ENCODE peak calls at places on chromosome 17, in nine cellular contexts. C is brain microvascular endothelial cell; H is spleen; F is HCT116; A is PC-3; K is thyroid gland; R is prostate gland; L is CD8-positive, alpha-beta T cell; I is heart left ventricle. X is an unnamed sample.

GRCh38 chr17:16269658-16270057 is 52.6 kb downstream of the PIGL start:
- DNase-seq in H (no peak), F (no peak), A (peak; percentile 44), K (no peak), L (no peak), C (peak; percentile 11), R (no peak), I (no peak), X (no peak)

GRCh38 chr17:13792314-13792713 is 190.6 kb upstream of the HS3ST3A1 start:
- DNase-seq in C (peak; percentile 16), F (no peak), A (no peak), L (no peak), H (no peak), K (no peak), I (no peak), R (no peak), X (no peak)

GRCh38 chr17:80252871-80253270 is 7.8 kb upstream of the RNF213 start:
- DNase-seq in A (peak; percentile 83), L (peak; percentile 89), F (peak; percentile 46), C (no peak), K (peak; percentile 72), R (peak; percentile 71), I (peak; percentile 48), H (peak; percentile 94), X (no peak)

GRCh38 chr17:5226940-5227878 is 7.5 kb downstream of the SCIMP start:
- DNase-seq in F (no peak), I (no peak), K (no peak), R (no peak), A (no peak), C (no peak), H (peak; percentile 87), L (peak; percentile 60), X (no peak)

GRCh38 chr17:46193246-46193625 is at the start of gene KANSL1:
- DNase-seq in L (peak; percentile 89), I (peak; percentile 94), H (peak; percentile 99), R (peak; percentile 78), K (peak; percentile 88), C (peak; percentile 68), A (peak; percentile 92), F (peak; percentile 76), X (peak; percentile 97)

GRCh38 chr17:45108595-45109521 is 23.5 kb downstream of the PLCD3 start:
- DNase-seq in I (peak; percentile 45), H (no peak), L (peak; percentile 8), C (no peak), F (no peak), K (peak; percentile 73), A (peak; percentile 39), R (no peak), X (no peak)

GRCh38 chr17:32486701-32487459 is at the start of gene CDK5R1:
- DNase-seq in F (no peak), R (peak; percentile 48), A (peak; percentile 50), L (peak; percentile 76), H (peak; percentile 94), C (no peak), K (peak; percentile 68), I (peak; percentile 72), X (peak; percentile 79)

GRCh38 chr17:42526031-42526444 is 10.0 kb upstream of the NAGLU start:
- DNase-seq in R (no peak), H (peak; percentile 69), F (no peak), L (no peak), C (peak; percentile 66), A (no peak), K (peak; percentile 55), I (peak; percentile 58), X (peak; percentile 49)

GRCh38 chr17:72184805-72185204 is 64.0 kb downstream of the SOX9 start:
- DNase-seq in I (peak; percentile 56), K (no peak), F (no peak), R (no peak), L (no peak), H (no peak), A (no peak), C (no peak), X (no peak)

DNA sequence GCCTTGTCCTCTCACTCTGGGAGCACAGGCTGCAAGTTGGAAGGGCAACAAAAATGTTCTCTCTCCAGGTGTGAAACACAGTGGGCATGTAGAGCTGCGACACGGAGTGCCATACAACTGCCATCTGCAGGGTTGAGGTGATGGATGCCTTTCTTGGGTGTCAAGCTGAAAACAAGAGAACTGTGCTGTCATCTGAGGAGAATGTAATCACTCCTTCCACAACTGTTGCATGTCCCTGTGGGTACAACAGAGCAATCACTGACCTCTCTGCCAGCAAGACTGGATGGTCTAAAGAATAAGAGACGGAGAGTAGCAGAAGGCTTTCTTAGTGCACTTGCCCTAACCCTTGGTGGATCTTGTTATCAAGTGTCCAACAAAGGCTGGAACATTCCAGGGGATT is 29.2 kb downstream of the SLFN11 start:
- DNase-seq in C (no peak), F (no peak), H (no peak), I (no peak), R (no peak), L (no peak), A (no peak), K (no peak), X (no peak)
- H3K27me3 ChIP-seq in C (peaks cover 13% of the 10 kb centered on the region), F (peaks cover 26% of the 10 kb centered on the region), H (no peaks in the 10 kb centered on the region), I (no peaks in the 10 kb centered on the region), R (no peaks in the 10 kb centered on the region), L (no peaks in the 10 kb centered on the region), A (no peaks in the 10 kb centered on the region), K (no peaks in the 10 kb centered on the region), X (no peaks in the 10 kb centered on the region)

GRCh38 chr17:76716146-76716833 is 5.5 kb upstream of the MXRA7 start:
- DNase-seq in I (peak; percentile 61), C (peak; percentile 99), H (peak; percentile 82), L (peak; percentile 93), R (no peak), F (no peak), K (no peak), A (no peak), X (peak; percentile 79)
- H3K4me3 ChIP-seq in I (no peak overlapping the region), C (peak overlapping the region; percentile 31), H (no peak overlapping the region), L (no peak overlapping the region), R (no peak overlapping the region), F (no peak overlapping the region), K (no peak overlapping the region), A (no peak overlapping the region), X (no peak overlapping the region)

GRCh38 chr17:75020331-75021110 is 8.1 kb downstream of the MRPL58 start:
- DNase-seq in I (no peak), L (no peak), A (no peak), K (no peak), C (no peak), R (peak; percentile 54), H (no peak), F (no peak), X (no peak)
- H3K27ac ChIP-seq in I (no peak overlapping the region), L (no peak overlapping the region), A (no peak overlapping the region), K (no peak overlapping the region), C (no peak overlapping the region), R (peak overlapping the region; percentile 44), H (no peak overlapping the region), F (no peak overlapping the region), X (no peak overlapping the region)

DNA sequence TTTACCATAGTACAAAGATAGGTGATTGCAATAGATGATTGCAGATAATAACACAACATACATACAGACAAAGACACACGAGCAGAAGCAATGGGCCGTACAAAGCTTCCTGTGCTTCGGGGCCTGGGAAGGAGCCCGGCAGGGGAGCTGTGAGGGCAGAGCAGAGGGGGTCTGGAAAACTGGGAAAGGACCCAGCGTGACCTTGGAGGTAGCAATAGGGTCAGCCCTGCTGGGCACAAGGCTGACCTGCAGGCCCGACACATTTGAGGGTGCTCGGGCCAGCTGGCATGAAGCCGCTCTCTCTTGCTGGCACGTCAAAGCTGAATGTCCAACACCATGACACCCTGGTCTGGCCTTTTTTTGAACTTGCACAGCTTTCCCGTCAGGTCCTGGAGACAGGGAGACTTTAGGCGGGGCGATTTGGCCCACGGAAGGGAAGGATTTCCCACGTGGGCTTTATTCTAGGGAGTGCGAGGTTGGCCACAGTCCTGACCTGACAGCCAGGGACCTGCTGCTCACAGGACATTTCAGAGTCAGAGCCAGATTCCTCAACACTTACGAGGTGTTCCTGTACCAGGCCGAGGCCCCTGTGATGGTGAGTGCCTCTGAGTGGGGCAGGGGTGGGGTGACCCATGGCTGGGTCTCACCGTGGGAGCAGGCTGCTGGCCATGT is 83.2 kb downstream of the NTN1 start:
- DNase-seq in C (no peak), H (no peak), A (no peak), L (no peak), F (no peak), R (no peak), I (peak; percentile 81), K (no peak), X (peak; percentile 84)
- H3K27me3 ChIP-seq in C (no peaks in the 10 kb centered on the region), H (no peaks in the 10 kb centered on the region), A (peaks cover 37% of the 10 kb centered on the region), L (no peaks in the 10 kb centered on the region), F (no peaks in the 10 kb centered on the region), R (no peaks in the 10 kb centered on the region), I (no peaks in the 10 kb centered on the region), K (no peaks in the 10 kb centered on the region), X (no peaks in the 10 kb centered on the region)